ENCODE peak calls at places on chromosomes 6 and 20, in seven cellular contexts. J is GM23248, S is aorta, H is fibroblast of pulmonary artery, Z is PC-9, I is fibroblast of mammary gland, Y is Karpas-422. P is an unnamed sample.

GRCh38 chr6:628772-629171 is 28.1 kb downstream of the HUS1B start:
- DNase-seq in Z (no peak), I (no peak), J (no peak), Y (no peak), H (no peak), S (no peak), P (no peak)

GRCh38 chr20:44618318-44618731 is 33.2 kb downstream of the ADA start:
- DNase-seq in Z (no peak), H (no peak), S (peak), J (no peak), Y (no peak), I (no peak), P (no peak)

GRCh38 chr6:135883045-135883444 is 31.5 kb downstream of the PDE7B start:
- DNase-seq in Y (no peak), S (no peak), I (peak), J (no peak), H (no peak), Z (no peak), P (no peak)

GRCh38 chr20:4830212-4830607 is 108.5 kb downstream of the PRND start:
- DNase-seq in Z (no peak), J (no peak), I (no peak), H (no peak), Y (no peak), S (peak), P (no peak)

GRCh38 chr6:27556406-27556805 is 83.5 kb upstream of the ZNF184 start:
- DNase-seq in S (no peak), Y (peak), H (no peak), Z (no peak), I (no peak), J (no peak), P (no peak)

GRCh38 chr6:33599413-33599911 is 19.4 kb upstream of the BAK1 start:
- DNase-seq in H (no peak), S (no peak), J (peak), Z (peak), I (no peak), Y (no peak), P (no peak)

GRCh38 chr6:118263929-118264486 is 284.1 kb upstream of the PLN start:
- DNase-seq in J (peak), S (no peak), Z (no peak), I (peak), Y (peak), H (peak), P (no peak)

GRCh38 chr6:160789263-160790027 is 87.4 kb downstream of the PLG start:
- DNase-seq in I (no peak), Y (no peak), Z (no peak), H (no peak), J (no peak), S (no peak), P (no peak)

GRCh38 chr6:85285934-85286333 is 163.9 kb upstream of the NT5E start:
- DNase-seq in Y (no peak), J (no peak), S (no peak), I (no peak), H (no peak), Z (no peak), P (no peak)

GRCh38 chr6:167937948-167938911 is 59.2 kb upstream of the KIF25 start:
- DNase-seq in I (no peak), H (no peak), J (no peak), Z (no peak), Y (no peak), S (no peak), P (no peak)

GRCh38 chr6:30060982-30061765 is at the start of gene POLR1H:
- DNase-seq in S (peak), H (peak), Y (peak), I (peak), J (peak), Z (peak), P (peak)

GRCh38 chr20:58688414-58688813 is 4.2 kb upstream of the NPEPL1 start:
- DNase-seq in J (no peak), H (no peak), Z (no peak), Y (no peak), S (no peak), I (no peak), P (no peak)

GRCh38 chr6:74578339-74578738 is 627.5 kb downstream of the COL12A1 start:
- DNase-seq in Y (no peak), I (peak), Z (no peak), S (no peak), J (peak), H (peak), P (no peak)

GRCh38 chr6:150775400-150775799 is 90.1 kb upstream of the MTHFD1L start:
- DNase-seq in S (no peak), H (no peak), Z (no peak), J (no peak), Y (no peak), I (no peak), P (no peak)

GRCh38 chr6:25054469-25054868 is 118.7 kb upstream of the RIPOR2 start:
- DNase-seq in J (peak), I (peak), Z (no peak), S (no peak), H (peak), Y (peak), P (no peak)

GRCh38 chr6:132713355-132714134 is at the start of gene VNN1:
- DNase-seq in Y (peak), Z (no peak), H (no peak), I (no peak), J (peak), S (peak), P (no peak)

GRCh38 chr6:28281288-28282064 is at the start of gene PGBD1:
- DNase-seq in Y (peak), J (peak), Z (peak), H (peak), I (peak), S (peak), P (peak)

GRCh38 chr20:8153281-8153908 is 21.3 kb downstream of the PLCB1 start:
- DNase-seq in I (peak), H (peak), J (no peak), S (no peak), Y (no peak), Z (no peak), P (peak)

GRCh38 chr6:116665464-116665863 is 3.1 kb downstream of the ZUP1 start:
- DNase-seq in I (no peak), Z (no peak), J (no peak), S (no peak), H (no peak), Y (no peak), P (no peak)
- H3K4me3 ChIP-seq in I (no peak), Z (peak), J (peak), S (no peak), H (no peak), Y (peak), P (no peak)

GRCh38 chr6:31114540-31114876 is at the start of gene PSORS1C1:
- DNase-seq in I (peak), S (peak), J (peak), Z (peak), Y (no peak), H (peak), P (no peak)
- H3K4me3 ChIP-seq in I (peak), S (no peak), J (peak), Z (peak), Y (no peak), H (peak), P (no peak)

GRCh38 chr6:119612176-119612870 is 262.8 kb upstream of the MAN1A1 start:
- DNase-seq in I (no peak), Z (no peak), Y (no peak), J (peak), S (no peak), H (peak), P (no peak)
- H3K4me3 ChIP-seq in I (no peak), Z (no peak), Y (no peak), J (no peak), S (no peak), H (no peak), P (no peak)

GRCh38 chr6:170022827-170023619 is 267.9 kb downstream of the DLL1 start:
- DNase-seq in S (no peak), Y (no peak), I (no peak), J (no peak), Z (no peak), H (no peak), P (no peak)
- H3K4me3 ChIP-seq in S (no peak), Y (no peak), I (no peak), J (no peak), Z (no peak), H (no peak), P (no peak)

GRCh38 chr6:79750806-79751205 is 119.7 kb downstream of the SH3BGRL2 start:
- DNase-seq in Z (no peak), S (no peak), I (no peak), Y (no peak), J (no peak), H (no peak), P (no peak)
- H3K4me3 ChIP-seq in Z (no peak), S (no peak), I (no peak), Y (no peak), J (no peak), H (no peak), P (no peak)

P was measured in Jurkat, Clone E6-1.